ENCODE peak calls at places on chromosomes 7 and 10, in ten cellular contexts. One of them, this sample, is unnamed.
A peak's percentile ranks its signal among the peaks of the same experiment; 100 is the strongest.

GRCh38 chr10:124696446-124697392 is 47.5 kb downstream of the FAM53B start:
- DNase-seq in amniotic stem cell: no peak
- DNase-seq in endothelial cell: no peak
- DNase-seq in psoas muscle: no peak
- DNase-seq in T-helper 9 cell: no peak
- DNase-seq in T-cell: no peak
- DNase-seq in stimulated activated naive CD4-positive, alpha-beta T cell: no peak
- DNase-seq in GM20000: peak; percentile 81
- DNase-seq in AG09319: no peak
- DNase-seq in AML-193: no peak
- DNase-seq in this sample: no peak

GRCh38 chr10:58360412-58361004 is 24.7 kb upstream of the TFAM start:
- DNase-seq in amniotic stem cell: no peak
- DNase-seq in endothelial cell: no peak
- DNase-seq in psoas muscle: no peak
- DNase-seq in T-helper 9 cell: no peak
- DNase-seq in T-cell: no peak
- DNase-seq in stimulated activated naive CD4-positive, alpha-beta T cell: no peak
- DNase-seq in GM20000: no peak
- DNase-seq in AG09319: no peak
- DNase-seq in AML-193: no peak
- DNase-seq in this sample: no peak

GRCh38 chr10:52778511-52779392 is 6.2 kb upstream of the MBL2 start:
- DNase-seq in amniotic stem cell: peak; percentile 63
- DNase-seq in endothelial cell: peak; percentile 27
- DNase-seq in psoas muscle: no peak
- DNase-seq in T-helper 9 cell: no peak
- DNase-seq in T-cell: no peak
- DNase-seq in stimulated activated naive CD4-positive, alpha-beta T cell: no peak
- DNase-seq in GM20000: no peak
- DNase-seq in AG09319: no peak
- DNase-seq in AML-193: no peak
- DNase-seq in this sample: no peak

GRCh38 chr7:27151945-27152815 is at the start of gene HOXA3:
- DNase-seq in amniotic stem cell: no peak
- DNase-seq in endothelial cell: no peak
- DNase-seq in psoas muscle: peak; percentile 56
- DNase-seq in T-helper 9 cell: no peak
- DNase-seq in T-cell: no peak
- DNase-seq in stimulated activated naive CD4-positive, alpha-beta T cell: no peak
- DNase-seq in GM20000: no peak
- DNase-seq in AG09319: no peak
- DNase-seq in AML-193: no peak
- DNase-seq in this sample: no peak

GRCh38 chr10:33536508-33536907 is 202.0 kb upstream of the NRP1 start:
- DNase-seq in amniotic stem cell: no peak
- DNase-seq in endothelial cell: no peak
- DNase-seq in psoas muscle: no peak
- DNase-seq in T-helper 9 cell: no peak
- DNase-seq in T-cell: no peak
- DNase-seq in stimulated activated naive CD4-positive, alpha-beta T cell: no peak
- DNase-seq in GM20000: no peak
- DNase-seq in AG09319: no peak
- DNase-seq in AML-193: no peak
- DNase-seq in this sample: no peak

GRCh38 chr7:1723254-1723653 is 53.2 kb downstream of the ELFN1 start:
- DNase-seq in amniotic stem cell: no peak
- DNase-seq in endothelial cell: no peak
- DNase-seq in psoas muscle: peak; percentile 0
- DNase-seq in T-helper 9 cell: no peak
- DNase-seq in T-cell: no peak
- DNase-seq in stimulated activated naive CD4-positive, alpha-beta T cell: no peak
- DNase-seq in GM20000: no peak
- DNase-seq in AG09319: no peak
- DNase-seq in AML-193: no peak
- DNase-seq in this sample: no peak

GRCh38 chr7:110205899-110206298 is 885.0 kb upstream of the LRRN3 start:
- DNase-seq in amniotic stem cell: no peak
- DNase-seq in endothelial cell: no peak
- DNase-seq in psoas muscle: no peak
- DNase-seq in T-helper 9 cell: no peak
- DNase-seq in T-cell: no peak
- DNase-seq in stimulated activated naive CD4-positive, alpha-beta T cell: no peak
- DNase-seq in GM20000: no peak
- DNase-seq in AG09319: no peak
- DNase-seq in AML-193: no peak
- DNase-seq in this sample: no peak

GRCh38 chr7:4249241-4249640 is 432.9 kb upstream of the FOXK1 start:
- DNase-seq in amniotic stem cell: no peak
- DNase-seq in endothelial cell: no peak
- DNase-seq in psoas muscle: no peak
- DNase-seq in T-helper 9 cell: no peak
- DNase-seq in T-cell: no peak
- DNase-seq in stimulated activated naive CD4-positive, alpha-beta T cell: no peak
- DNase-seq in GM20000: no peak
- DNase-seq in AG09319: no peak
- DNase-seq in AML-193: no peak
- DNase-seq in this sample: no peak

GRCh38 chr10:5890519-5890878 is 456 bp downstream of the FBH1 start:
- DNase-seq in amniotic stem cell: no peak
- DNase-seq in endothelial cell: peak; percentile 21
- DNase-seq in psoas muscle: peak; percentile 41
- DNase-seq in T-helper 9 cell: peak; percentile 13
- DNase-seq in T-cell: no peak
- DNase-seq in stimulated activated naive CD4-positive, alpha-beta T cell: no peak
- DNase-seq in GM20000: no peak
- DNase-seq in AG09319: no peak
- DNase-seq in AML-193: peak; percentile 13
- DNase-seq in this sample: no peak

GRCh38 chr7:1028044-1028770 is 16.1 kb upstream of the GPR146 start:
- DNase-seq in amniotic stem cell: peak; percentile 77
- DNase-seq in endothelial cell: peak; percentile 83
- DNase-seq in psoas muscle: peak; percentile 93
- DNase-seq in T-helper 9 cell: peak; percentile 73
- DNase-seq in T-cell: peak; percentile 62
- DNase-seq in stimulated activated naive CD4-positive, alpha-beta T cell: peak; percentile 82
- DNase-seq in GM20000: peak; percentile 99
- DNase-seq in AG09319: peak; percentile 68
- DNase-seq in AML-193: no peak
- DNase-seq in this sample: peak; percentile 94

GRCh38 chr7:4790078-4790465 is 14.6 kb downstream of the AP5Z1 start:
- DNase-seq in amniotic stem cell: no peak
- DNase-seq in endothelial cell: no peak
- DNase-seq in psoas muscle: no peak
- DNase-seq in T-helper 9 cell: no peak
- DNase-seq in T-cell: no peak
- DNase-seq in stimulated activated naive CD4-positive, alpha-beta T cell: no peak
- DNase-seq in GM20000: no peak
- DNase-seq in AG09319: no peak
- DNase-seq in AML-193: no peak
- DNase-seq in this sample: no peak

GRCh38 chr10:60139290-60139689 is 232.9 kb upstream of the CCDC6 start:
- DNase-seq in amniotic stem cell: no peak
- DNase-seq in endothelial cell: no peak
- DNase-seq in psoas muscle: no peak
- DNase-seq in T-helper 9 cell: no peak
- DNase-seq in T-cell: no peak
- DNase-seq in stimulated activated naive CD4-positive, alpha-beta T cell: no peak
- DNase-seq in GM20000: no peak
- DNase-seq in AG09319: no peak
- DNase-seq in AML-193: no peak
- DNase-seq in this sample: no peak

GRCh38 chr7:37201003-37201875 is 247.4 kb downstream of the ELMO1 start:
- DNase-seq in amniotic stem cell: peak; percentile 26
- DNase-seq in endothelial cell: peak; percentile 81
- DNase-seq in psoas muscle: peak; percentile 76
- DNase-seq in T-helper 9 cell: peak; percentile 21
- DNase-seq in T-cell: no peak
- DNase-seq in stimulated activated naive CD4-positive, alpha-beta T cell: peak; percentile 21
- DNase-seq in GM20000: peak; percentile 65
- DNase-seq in AG09319: peak; percentile 46
- DNase-seq in AML-193: peak; percentile 64
- DNase-seq in this sample: peak; percentile 84

GRCh38 chr10:29022513-29022912 is 266.4 kb upstream of the LYZL1 start:
- DNase-seq in amniotic stem cell: no peak
- DNase-seq in endothelial cell: no peak
- DNase-seq in psoas muscle: no peak
- DNase-seq in T-helper 9 cell: no peak
- DNase-seq in T-cell: no peak
- DNase-seq in stimulated activated naive CD4-positive, alpha-beta T cell: no peak
- DNase-seq in GM20000: no peak
- DNase-seq in AG09319: no peak
- DNase-seq in AML-193: no peak
- DNase-seq in this sample: no peak

GRCh38 chr10:85786401-85786899 is 580.1 kb downstream of the GRID1 start:
- DNase-seq in amniotic stem cell: no peak
- DNase-seq in endothelial cell: peak; percentile 34
- DNase-seq in psoas muscle: no peak
- DNase-seq in T-helper 9 cell: no peak
- DNase-seq in T-cell: no peak
- DNase-seq in stimulated activated naive CD4-positive, alpha-beta T cell: no peak
- DNase-seq in GM20000: no peak
- DNase-seq in AG09319: no peak
- DNase-seq in AML-193: no peak
- DNase-seq in this sample: no peak

GRCh38 chr7:150560486-150560885 is 6.7 kb upstream of the GIMAP4 start:
- DNase-seq in amniotic stem cell: no peak
- DNase-seq in endothelial cell: no peak
- DNase-seq in psoas muscle: no peak
- DNase-seq in T-helper 9 cell: no peak
- DNase-seq in T-cell: no peak
- DNase-seq in stimulated activated naive CD4-positive, alpha-beta T cell: no peak
- DNase-seq in GM20000: no peak
- DNase-seq in AG09319: no peak
- DNase-seq in AML-193: no peak
- DNase-seq in this sample: no peak

GRCh38 chr7:69757990-69758430 is 159.7 kb downstream of the AUTS2 start:
- DNase-seq in amniotic stem cell: no peak
- DNase-seq in endothelial cell: no peak
- DNase-seq in psoas muscle: no peak
- DNase-seq in T-helper 9 cell: no peak
- DNase-seq in T-cell: no peak
- DNase-seq in stimulated activated naive CD4-positive, alpha-beta T cell: no peak
- DNase-seq in GM20000: no peak
- DNase-seq in AG09319: no peak
- DNase-seq in AML-193: no peak
- DNase-seq in this sample: no peak

GRCh38 chr7:66352071-66352470 is 146.9 kb downstream of the TPST1 start:
- DNase-seq in amniotic stem cell: no peak
- DNase-seq in endothelial cell: no peak
- DNase-seq in psoas muscle: no peak
- DNase-seq in T-helper 9 cell: no peak
- DNase-seq in T-cell: no peak
- DNase-seq in stimulated activated naive CD4-positive, alpha-beta T cell: no peak
- DNase-seq in GM20000: peak; percentile 23
- DNase-seq in AG09319: no peak
- DNase-seq in AML-193: no peak
- DNase-seq in this sample: no peak

GRCh38 chr7:124954766-124955165 is 25.1 kb upstream of the POT1 start:
- DNase-seq in amniotic stem cell: no peak
- DNase-seq in endothelial cell: no peak
- DNase-seq in psoas muscle: no peak
- DNase-seq in T-helper 9 cell: no peak
- DNase-seq in T-cell: no peak
- DNase-seq in stimulated activated naive CD4-positive, alpha-beta T cell: no peak
- DNase-seq in GM20000: no peak
- DNase-seq in AG09319: no peak
- DNase-seq in AML-193: no peak
- DNase-seq in this sample: no peak

GRCh38 chr10:70967591-70968588 is 79.5 kb upstream of the PCBD1 start:
- DNase-seq in amniotic stem cell: no peak
- DNase-seq in endothelial cell: no peak
- DNase-seq in psoas muscle: no peak
- DNase-seq in T-helper 9 cell: no peak
- DNase-seq in T-cell: no peak
- DNase-seq in stimulated activated naive CD4-positive, alpha-beta T cell: no peak
- DNase-seq in GM20000: peak; percentile 65
- DNase-seq in AG09319: no peak
- DNase-seq in AML-193: no peak
- DNase-seq in this sample: no peak

GRCh38 chr7:17406756-17407155 is 108.3 kb downstream of the AHR start:
- DNase-seq in amniotic stem cell: no peak
- DNase-seq in endothelial cell: no peak
- DNase-seq in psoas muscle: no peak
- DNase-seq in T-helper 9 cell: no peak
- DNase-seq in T-cell: no peak
- DNase-seq in stimulated activated naive CD4-positive, alpha-beta T cell: no peak
- DNase-seq in GM20000: no peak
- DNase-seq in AG09319: peak; percentile 12
- DNase-seq in AML-193: no peak
- DNase-seq in this sample: no peak

GRCh38 chr7:150937848-150938561 is 40.1 kb downstream of the KCNH2 start:
- DNase-seq in amniotic stem cell: no peak
- DNase-seq in endothelial cell: no peak
- DNase-seq in psoas muscle: no peak
- DNase-seq in T-helper 9 cell: no peak
- DNase-seq in T-cell: no peak
- DNase-seq in stimulated activated naive CD4-positive, alpha-beta T cell: no peak
- DNase-seq in GM20000: no peak
- DNase-seq in AG09319: no peak
- DNase-seq in AML-193: no peak
- DNase-seq in this sample: no peak

GRCh38 chr7:82221152-82221674 is 222.4 kb downstream of the CACNA2D1 start:
- DNase-seq in amniotic stem cell: no peak
- DNase-seq in endothelial cell: no peak
- DNase-seq in psoas muscle: no peak
- DNase-seq in T-helper 9 cell: no peak
- DNase-seq in T-cell: no peak
- DNase-seq in stimulated activated naive CD4-positive, alpha-beta T cell: no peak
- DNase-seq in GM20000: no peak
- DNase-seq in AG09319: no peak
- DNase-seq in AML-193: no peak
- DNase-seq in this sample: no peak

GRCh38 chr7:16135628-16136027 is 285.7 kb downstream of the CRPPA start:
- DNase-seq in amniotic stem cell: no peak
- DNase-seq in endothelial cell: no peak
- DNase-seq in psoas muscle: no peak
- DNase-seq in T-helper 9 cell: no peak
- DNase-seq in T-cell: no peak
- DNase-seq in stimulated activated naive CD4-positive, alpha-beta T cell: no peak
- DNase-seq in GM20000: no peak
- DNase-seq in AG09319: no peak
- DNase-seq in AML-193: no peak
- DNase-seq in this sample: no peak

GRCh38 chr10:62422068-62422590 is 48.0 kb downstream of the ZNF365 start:
- DNase-seq in amniotic stem cell: peak; percentile 16
- DNase-seq in endothelial cell: no peak
- DNase-seq in psoas muscle: no peak
- DNase-seq in T-helper 9 cell: no peak
- DNase-seq in T-cell: no peak
- DNase-seq in stimulated activated naive CD4-positive, alpha-beta T cell: no peak
- DNase-seq in GM20000: no peak
- DNase-seq in AG09319: peak; percentile 4
- DNase-seq in AML-193: no peak
- DNase-seq in this sample: no peak

GRCh38 chr7:19139706-19140327 is 5.4 kb downstream of the FERD3L start:
- DNase-seq in amniotic stem cell: no peak
- DNase-seq in endothelial cell: no peak
- DNase-seq in psoas muscle: no peak
- DNase-seq in T-helper 9 cell: no peak
- DNase-seq in T-cell: no peak
- DNase-seq in stimulated activated naive CD4-positive, alpha-beta T cell: no peak
- DNase-seq in GM20000: no peak
- DNase-seq in AG09319: no peak
- DNase-seq in AML-193: no peak
- DNase-seq in this sample: no peak

GRCh38 chr10:117253908-117254307 is 13.0 kb downstream of the SLC18A2 start:
- DNase-seq in amniotic stem cell: no peak
- DNase-seq in endothelial cell: no peak
- DNase-seq in psoas muscle: no peak
- DNase-seq in T-helper 9 cell: no peak
- DNase-seq in T-cell: no peak
- DNase-seq in stimulated activated naive CD4-positive, alpha-beta T cell: no peak
- DNase-seq in GM20000: no peak
- DNase-seq in AG09319: no peak
- DNase-seq in AML-193: no peak
- DNase-seq in this sample: no peak

GRCh38 chr10:35643151-35643975 is 1.3 kb upstream of the FZD8 start:
- DNase-seq in amniotic stem cell: peak; percentile 23
- DNase-seq in endothelial cell: peak; percentile 68
- DNase-seq in psoas muscle: peak; percentile 77
- DNase-seq in T-helper 9 cell: no peak
- DNase-seq in T-cell: no peak
- DNase-seq in stimulated activated naive CD4-positive, alpha-beta T cell: peak; percentile 2
- DNase-seq in GM20000: peak; percentile 34
- DNase-seq in AG09319: no peak
- DNase-seq in AML-193: no peak
- DNase-seq in this sample: peak; percentile 90